ENCODE peak calls at places on chromosomes 3 and 15, in seven cellular contexts. T is cardiac fibroblast, F is foreskin fibroblast, E is cardiac muscle cell, N is breast epithelium, X is upper lobe of right lung, M is mucosa of descending colon. O is an unnamed sample.

GRCh38 chr15:66654718-66655375 is 47.2 kb upstream of the SMAD6 start:
- DNase-seq in T (no peak), F (no peak), E (peak), N (no peak), X (no peak), M (no peak), O (no peak)

GRCh38 chr3:182725372-182726251 is 67.7 kb upstream of the ATP11B start:
- DNase-seq in T (peak), F (peak), E (no peak), N (no peak), X (no peak), M (no peak), O (no peak)

GRCh38 chr3:117350386-117350785 is 640.8 kb downstream of the TUSC7 start:
- DNase-seq in T (no peak), F (no peak), E (no peak), N (no peak), X (no peak), M (no peak), O (no peak)

GRCh38 chr3:48595526-48596121 is 495 bp upstream of the COL7A1 start:
- DNase-seq in T (peak), F (peak), E (no peak), N (peak), X (no peak), M (peak), O (peak)

GRCh38 chr3:129068291-129068886 is 7.8 kb downstream of the GP9 start:
- DNase-seq in T (peak), F (no peak), E (no peak), N (no peak), X (no peak), M (peak), O (no peak)

GRCh38 chr3:46710671-46711295 is 6.9 kb downstream of the PRSS50 start:
- DNase-seq in T (no peak), F (no peak), E (no peak), N (peak), X (peak), M (no peak), O (no peak)

GRCh38 chr3:146218880-146219866 is 31.7 kb downstream of the PLSCR4 start:
- DNase-seq in T (peak), F (peak), E (peak), N (no peak), X (no peak), M (no peak), O (peak)

GRCh38 chr3:131260525-131260924 is 121.0 kb upstream of the NUDT16 start:
- DNase-seq in T (peak), F (peak), E (no peak), N (no peak), X (no peak), M (no peak), O (peak)

GRCh38 chr15:71011503-71012155 is 103.6 kb upstream of the THSD4 start:
- DNase-seq in T (peak), F (peak), E (peak), N (no peak), X (no peak), M (no peak), O (peak)

GRCh38 chr3:51945926-51946500 is 3.9 kb downstream of the PARP3 start:
- DNase-seq in T (no peak), F (no peak), E (no peak), N (no peak), X (peak), M (no peak), O (no peak)

GRCh38 chr3:71710906-71711494 is 14.2 kb downstream of the EIF4E3 start:
- DNase-seq in T (peak), F (peak), E (peak), N (no peak), X (no peak), M (no peak), O (peak)

GRCh38 chr3:100299031-100299430 is 35.5 kb upstream of the NIT2 start:
- DNase-seq in T (peak), F (no peak), E (no peak), N (no peak), X (no peak), M (no peak), O (no peak)

GRCh38 chr3:125512135-125512920 is 7.7 kb downstream of the SNX4 start:
- DNase-seq in T (peak), F (peak), E (no peak), N (no peak), X (no peak), M (no peak), O (peak)

GRCh38 chr15:52040167-52040900 is 21.3 kb downstream of the MAPK6 start:
- DNase-seq in T (peak), F (peak), E (peak), N (no peak), X (no peak), M (no peak), O (peak)

GRCh38 chr15:28942521-28943035 is 56.8 kb downstream of the APBA2 start:
- DNase-seq in T (no peak), F (no peak), E (no peak), N (no peak), X (peak), M (no peak), O (no peak)

GRCh38 chr15:59327942-59328341 is 44.7 kb downstream of the MYO1E start:
- DNase-seq in T (no peak), F (no peak), E (no peak), N (no peak), X (no peak), M (no peak), O (no peak)

GRCh38 chr3:191397771-191398170 is 63.2 kb upstream of the PYDC2 start:
- DNase-seq in T (no peak), F (no peak), E (no peak), N (no peak), X (no peak), M (no peak), O (no peak)

GRCh38 chr3:115146032-115146417 is 1.1 kb downstream of the ZBTB20 start:
- DNase-seq in T (peak), F (peak), E (peak), N (no peak), X (peak), M (no peak), O (peak)

GRCh38 chr3:13002398-13003124 is 70.7 kb downstream of the IQSEC1 start:
- DNase-seq in T (no peak), F (no peak), E (no peak), N (no peak), X (no peak), M (no peak), O (no peak)

GRCh38 chr3:151816091-151816604 is 2.2 kb downstream of the AADAC start:
- DNase-seq in T (peak), F (peak), E (no peak), N (no peak), X (no peak), M (no peak), O (peak)

GRCh38 chr15:100101389-100102089 is 240.2 kb downstream of the ADAMTS17 start:
- DNase-seq in T (no peak), F (no peak), E (no peak), N (no peak), X (no peak), M (no peak), O (no peak)

GRCh38 chr3:195001961-195002861 is 268.7 kb downstream of the XXYLT1 start:
- DNase-seq in T (peak), F (peak), E (peak), N (no peak), X (peak), M (peak), O (peak)

GRCh38 chr3:193451881-193452280 is 73.3 kb upstream of the ATP13A5 start:
- DNase-seq in T (no peak), F (no peak), E (no peak), N (no peak), X (no peak), M (no peak), O (no peak)

GRCh38 chr15:85500729-85501128 is 120.3 kb downstream of the AKAP13 start:
- DNase-seq in T (peak), F (peak), E (peak), N (no peak), X (no peak), M (no peak), O (no peak)

GRCh38 chr15:59276225-59277178 is 69.9 kb downstream of the LDHAL6B start:
- DNase-seq in T (no peak), F (no peak), E (no peak), N (no peak), X (no peak), M (peak), O (no peak)

GRCh38 chr15:51281368-51281967 is 56.9 kb downstream of the CYP19A1 start:
- DNase-seq in T (peak), F (peak), E (peak), N (no peak), X (peak), M (peak), O (peak)

GRCh38 chr15:94610069-94610863 is 378.9 kb downstream of the MCTP2 start:
- DNase-seq in T (no peak), F (no peak), E (no peak), N (no peak), X (no peak), M (no peak), O (no peak)

GRCh38 chr3:67644827-67645226 is 9.6 kb downstream of the SUCLG2 start:
- DNase-seq in T (no peak), F (no peak), E (no peak), N (no peak), X (no peak), M (no peak), O (no peak)

GRCh38 chr3:186193534-186194450 is 84.9 kb upstream of the ETV5 start:
- DNase-seq in T (no peak), F (no peak), E (peak), N (no peak), X (peak), M (no peak), O (no peak)

GRCh38 chr3:180934638-180935037 is 22.2 kb downstream of the FXR1 start:
- DNase-seq in T (no peak), F (no peak), E (no peak), N (no peak), X (no peak), M (no peak), O (no peak)

GRCh38 chr15:73330206-73331051 is 38.3 kb downstream of the HCN4 start:
- DNase-seq in T (no peak), F (no peak), E (no peak), N (no peak), X (peak), M (no peak), O (no peak)

GRCh38 chr3:157999246-157999645 is 107.0 kb downstream of the SHOX2 start:
- DNase-seq in T (no peak), F (peak), E (no peak), N (no peak), X (no peak), M (no peak), O (no peak)

GRCh38 chr3:73624363-73625123 is at the start of gene PDZRN3:
- DNase-seq in T (peak), F (peak), E (peak), N (peak), X (peak), M (peak), O (peak)

GRCh38 chr3:45608885-45609284 is 14.3 kb downstream of the LIMD1 start:
- DNase-seq in T (peak), F (peak), E (no peak), N (no peak), X (no peak), M (no peak), O (peak)

GRCh38 chr3:12898980-12899755 is 57.8 kb upstream of the RPL32 start:
- DNase-seq in T (no peak), F (no peak), E (no peak), N (no peak), X (no peak), M (no peak), O (no peak)

GRCh38 chr3:193727089-193727488 is 134.1 kb downstream of the OPA1 start:
- DNase-seq in T (no peak), F (no peak), E (no peak), N (no peak), X (no peak), M (no peak), O (no peak)

GRCh38 chr15:42734076-42734672 is 2.8 kb downstream of the CDAN1 start:
- DNase-seq in T (no peak), F (no peak), E (no peak), N (no peak), X (no peak), M (no peak), O (no peak)

GRCh38 chr15:42736793-42737528 is at the start of gene CDAN1:
- DNase-seq in T (peak), F (peak), E (peak), N (peak), X (peak), M (peak), O (peak)

GRCh38 chr15:42737529-42738328 is 801 bp upstream of the CDAN1 start:
- DNase-seq in T (peak), F (peak), E (no peak), N (no peak), X (no peak), M (no peak), O (peak)

GRCh38 chr15:42736178-42736792 is 643 bp downstream of the CDAN1 start:
- DNase-seq in T (peak), F (peak), E (peak), N (no peak), X (no peak), M (no peak), O (no peak)

DNA sequence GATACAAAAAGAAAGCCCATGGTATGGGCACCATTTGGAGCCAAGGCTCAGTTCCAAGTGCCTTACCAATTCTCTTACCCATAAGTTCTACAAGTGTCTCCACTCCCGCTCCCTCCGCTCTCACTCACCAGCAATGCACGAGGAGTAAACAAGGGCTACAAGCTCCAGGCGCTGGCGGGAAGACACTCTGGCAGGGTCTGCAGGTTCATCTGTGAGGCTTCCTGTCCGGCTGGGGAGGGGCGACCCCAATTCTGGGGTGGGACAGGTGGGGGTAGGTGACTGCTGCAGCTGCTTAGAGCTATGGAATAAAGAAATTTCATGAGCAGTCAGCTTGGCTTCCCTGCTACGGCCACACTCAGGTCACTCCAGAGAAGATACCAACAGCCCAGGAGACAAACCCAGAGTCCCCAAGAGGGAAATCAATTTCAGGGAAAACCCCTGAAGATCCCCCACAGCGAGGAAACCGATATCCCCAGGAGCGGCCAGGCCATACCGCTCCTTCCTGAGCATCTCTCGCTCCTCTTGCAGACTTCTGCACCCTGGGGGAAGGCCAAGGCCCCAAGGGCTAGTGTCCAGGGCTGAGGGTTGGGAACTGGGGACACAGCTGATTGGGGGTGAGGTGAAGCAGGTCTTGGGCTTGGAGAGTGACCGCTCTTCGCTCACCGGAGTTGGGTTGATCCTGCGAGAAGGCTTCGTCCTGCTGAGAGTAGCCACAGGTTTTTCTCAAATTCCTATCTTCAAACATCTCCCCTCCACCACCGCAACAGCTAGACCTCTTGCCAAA is 1.4 kb downstream of the CDAN1 start:
- DNase-seq in T (no peak), F (no peak), E (no peak), N (no peak), X (no peak), M (no peak), O (no peak)
- H3K4me3 ChIP-seq in T (peak), F (peak), E (peak), N (peak), X (peak), M (no peak), O (peak)

GRCh38 chr3:150428562-150428961 is 20.5 kb downstream of the TSC22D2 start:
- DNase-seq in T (no peak), F (peak), E (no peak), N (no peak), X (no peak), M (no peak), O (no peak)
- TF ChIP-seq CTCF in T (no peak), F (no peak), E (no peak), N (no peak), X (no peak), M (no peak), O (no peak)

GRCh38 chr3:141403576-141403975 is 35.3 kb downstream of the ZBTB38 start:
- DNase-seq in T (no peak), F (peak), E (no peak), N (no peak), X (no peak), M (no peak), O (peak)
- H3K4me3 ChIP-seq in T (no peak), F (peak), E (no peak), N (peak), X (peak), M (no peak), O (peak)

GRCh38 chr3:177893321-177893720 is 642.9 kb upstream of the KCNMB2 start:
- DNase-seq in T (peak), F (peak), E (no peak), N (no peak), X (no peak), M (no peak), O (no peak)
- TF ChIP-seq CTCF in T (peak), F (peak), E (no peak), N (no peak), X (peak), M (no peak), O (peak)

O was measured in fibroblast of the aortic adventitia.